ENCODE peak calls at places on chromosomes 12 and 14, in nine cellular contexts. K is adrenal gland; A is A673; I is endodermal cell; J is hepatocyte; G is CD8-positive, alpha-beta memory T cell; Z is HepG2; N is cardiac muscle cell; M is body of pancreas. T is an unnamed sample. For H3K4me1, the result is how much of the 10 kb centered on the place peaks cover.

GRCh38 chr14:32536175-32536574 is 207.1 kb downstream of the AKAP6 start:
- DNase-seq in J (no peak), M (no peak), A (no peak), Z (no peak), N (no peak), G (no peak), K (no peak), I (no peak), T (no peak)

GRCh38 chr12:77940566-77940965 is 109.9 kb downstream of the NAV3 start:
- DNase-seq in G (no peak), K (no peak), J (no peak), M (no peak), I (no peak), Z (no peak), A (peak), N (peak), T (no peak)

GRCh38 chr12:95440401-95440800 is 33.6 kb upstream of the METAP2 start:
- DNase-seq in J (no peak), M (no peak), Z (no peak), A (peak), N (peak), G (no peak), K (no peak), I (no peak), T (no peak)

GRCh38 chr14:32497233-32497632 is 168.1 kb downstream of the AKAP6 start:
- DNase-seq in Z (no peak), J (no peak), M (no peak), K (no peak), G (no peak), I (no peak), N (no peak), A (no peak), T (no peak)

GRCh38 chr14:24056800-24057184 is 5.0 kb downstream of the CARMIL3 start:
- DNase-seq in M (no peak), K (no peak), N (no peak), A (no peak), I (no peak), J (no peak), G (no peak), Z (no peak), T (no peak)

GRCh38 chr12:125403145-125403789 is 338.0 kb downstream of the AACS start:
- DNase-seq in N (peak), A (peak), G (no peak), I (peak), J (peak), Z (peak), M (no peak), K (no peak), T (no peak)

GRCh38 chr12:104952816-104953215 is 5.3 kb downstream of the SLC41A2 start:
- DNase-seq in Z (no peak), M (no peak), I (no peak), A (no peak), N (no peak), G (no peak), J (no peak), K (no peak), T (no peak)

GRCh38 chr14:54809767-54810166 is 92.9 kb downstream of the GCH1 start:
- DNase-seq in K (no peak), A (no peak), G (no peak), I (no peak), J (no peak), M (no peak), N (no peak), Z (no peak), T (no peak)

GRCh38 chr12:29709641-29710040 is 74.1 kb downstream of the TMTC1 start:
- DNase-seq in N (no peak), M (no peak), K (no peak), G (no peak), A (no peak), I (no peak), Z (no peak), J (no peak), T (no peak)

GRCh38 chr12:113474635-113475436 is 3.2 kb upstream of the LHX5 start:
- DNase-seq in N (no peak), Z (no peak), K (no peak), I (peak), J (no peak), M (no peak), G (no peak), A (no peak), T (no peak)

GRCh38 chr12:33129500-33129899 is 232.9 kb upstream of the PKP2 start:
- DNase-seq in G (no peak), A (no peak), I (no peak), N (no peak), M (no peak), K (no peak), Z (no peak), J (no peak), T (no peak)

GRCh38 chr12:39503445-39503844 is 60.5 kb upstream of the KIF21A start:
- DNase-seq in G (no peak), N (peak), M (no peak), A (no peak), Z (no peak), I (no peak), K (no peak), J (no peak), T (no peak)

GRCh38 chr12:84161296-84161695 is 751.3 kb downstream of the SLC6A15 start:
- DNase-seq in M (no peak), K (no peak), I (no peak), A (no peak), Z (no peak), N (no peak), G (no peak), J (no peak), T (no peak)

GRCh38 chr12:84166812-84167211 is 745.8 kb downstream of the SLC6A15 start:
- DNase-seq in M (no peak), G (no peak), A (no peak), Z (no peak), N (no peak), J (no peak), K (no peak), I (no peak), T (no peak)

GRCh38 chr12:84165998-84166571 is 746.5 kb downstream of the SLC6A15 start:
- DNase-seq in A (no peak), K (no peak), G (no peak), I (no peak), N (no peak), M (no peak), Z (no peak), J (no peak), T (no peak)
- H3K27ac ChIP-seq in A (no peak), K (no peak), G (no peak), I (peak), N (no peak), M (no peak), Z (no peak), J (no peak), T (no peak)

GRCh38 chr12:45575823-45576448 is 153.6 kb upstream of the ARID2 start:
- DNase-seq in M (no peak), J (no peak), K (no peak), G (no peak), I (no peak), A (no peak), N (no peak), Z (no peak), T (no peak)
- H3K4me1 ChIP-seq in M (under half), J (under half), K (under half), G (under half), I (under half), A (under half), N (under half), Z (under half), T (under half)

GRCh38 chr14:101451166-101451565 is 110.1 kb upstream of the DIO3 start:
- DNase-seq in Z (no peak), N (no peak), G (no peak), I (no peak), J (no peak), M (no peak), K (no peak), A (no peak), T (no peak)

GRCh38 chr14:101445278-101445677 is 116.0 kb upstream of the DIO3 start:
- DNase-seq in M (no peak), A (no peak), N (no peak), Z (no peak), I (no peak), G (no peak), K (no peak), J (no peak), T (no peak)

GRCh38 chr14:101453225-101453624 is 108.1 kb upstream of the DIO3 start:
- DNase-seq in G (no peak), K (no peak), M (no peak), N (no peak), A (no peak), J (no peak), Z (no peak), I (no peak), T (no peak)

GRCh38 chr14:101446387-101446969 is 114.8 kb upstream of the DIO3 start:
- DNase-seq in I (peak), N (no peak), K (no peak), J (no peak), G (no peak), M (no peak), Z (no peak), A (no peak), T (no peak)

GRCh38 chr14:101449114-101449513 is 112.2 kb upstream of the DIO3 start:
- DNase-seq in G (no peak), A (no peak), N (no peak), Z (no peak), I (peak), K (no peak), J (no peak), M (no peak), T (no peak)
- H3K27ac ChIP-seq in G (no peak), A (no peak), N (no peak), Z (no peak), I (no peak), K (no peak), J (no peak), M (no peak), T (no peak)

GRCh38 chr14:104685216-104685997 is 4.0 kb upstream of the INF2 start:
- DNase-seq in G (no peak), K (no peak), N (no peak), A (no peak), Z (peak), M (no peak), I (peak), J (peak), T (no peak)

GRCh38 chr14:104684449-104684821 is 5.0 kb upstream of the INF2 start:
- DNase-seq in K (no peak), M (no peak), J (no peak), Z (no peak), I (no peak), N (no peak), A (no peak), G (no peak), T (no peak)

GRCh38 chr14:104686624-104687517 is 2.5 kb upstream of the INF2 start:
- DNase-seq in M (no peak), N (no peak), I (no peak), J (no peak), K (no peak), Z (no peak), G (no peak), A (no peak), T (no peak)

GRCh38 chr14:104687601-104688504 is 1.6 kb upstream of the INF2 start:
- DNase-seq in J (peak), Z (peak), I (peak), N (peak), K (peak), M (peak), A (no peak), G (no peak), T (no peak)

GRCh38 chr14:104685998-104686610 is 3.3 kb upstream of the INF2 start:
- DNase-seq in K (no peak), G (no peak), J (no peak), I (no peak), M (no peak), N (no peak), A (no peak), Z (no peak), T (no peak)
- H3K4me1 ChIP-seq in K (under half), G (under half), J (half or more), I (under half), M (half or more), N (under half), A (under half), Z (half or more), T (under half)

DNA sequence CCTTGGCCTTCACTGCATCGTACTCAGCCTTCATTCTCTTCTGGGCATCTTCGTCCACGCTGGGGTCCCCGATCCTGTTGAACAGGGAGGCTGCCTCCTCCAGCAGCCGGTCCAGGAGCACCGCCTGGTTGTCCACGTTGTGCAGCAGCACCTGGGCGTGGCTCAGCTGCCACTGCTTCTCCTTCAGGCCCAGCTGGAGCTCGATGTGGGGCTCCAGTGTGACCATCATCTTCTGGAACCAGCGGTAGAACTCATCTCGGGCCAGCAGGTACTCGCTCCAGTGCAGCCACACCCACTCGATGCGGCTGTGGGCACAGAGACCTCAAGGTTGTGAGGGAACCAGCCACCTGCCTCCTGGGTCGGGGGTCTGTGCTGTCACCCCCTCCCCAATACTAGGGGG is 50.5 kb downstream of the SYNE3 start:
- DNase-seq in Z (no peak), K (no peak), G (no peak), I (no peak), J (no peak), N (no peak), M (no peak), A (no peak), T (no peak)
- H3K27ac ChIP-seq in Z (no peak), K (no peak), G (no peak), I (no peak), J (no peak), N (no peak), M (no peak), A (no peak), T (peak)

GRCh38 chr12:130097798-130098255 is 64.4 kb upstream of the FZD10 start:
- DNase-seq in G (no peak), K (no peak), J (peak), Z (no peak), M (no peak), I (peak), N (no peak), A (no peak), T (no peak)
- H3K4me1 ChIP-seq in G (under half), K (under half), J (under half), Z (under half), M (under half), I (under half), N (under half), A (under half), T (under half)

T was measured in MM.1S.